ENCODE peak calls at places on chromosomes 16 and 17, in seven cellular contexts. N is GM12865, B is fibroblast of mammary gland, L is heart right ventricle, F is fibroblast of lung, X is Caco-2, V is ascending aorta. K is an unnamed sample.

GRCh38 chr16:65975049-65975708 is 391.3 kb upstream of the CDH5 start:
- DNase-seq in V (no peak), N (peak; percentile 67), F (peak; percentile 71), L (no peak), B (peak; percentile 86), X (no peak), K (peak; percentile 6)

GRCh38 chr16:47600376-47600775 is 139.2 kb downstream of the PHKB start:
- DNase-seq in N (no peak), X (no peak), F (no peak), V (no peak), L (no peak), B (no peak), K (no peak)

GRCh38 chr17:55564077-55564476 is 52.8 kb upstream of the SMIM36 start:
- DNase-seq in B (no peak), X (no peak), N (no peak), L (no peak), F (peak; percentile 56), V (no peak), K (no peak)

GRCh38 chr17:14331982-14332298 is 31.1 kb downstream of the HS3ST3B1 start:
- DNase-seq in B (no peak), X (no peak), L (no peak), F (no peak), N (no peak), V (no peak), K (no peak)

GRCh38 chr16:88974641-88975215 is 2.3 kb downstream of the CBFA2T3 start:
- DNase-seq in F (no peak), L (no peak), X (no peak), N (no peak), B (no peak), V (no peak), K (no peak)

GRCh38 chr17:409848-410673 is 57.5 kb upstream of the RPH3AL start:
- DNase-seq in V (peak; percentile 100), X (peak; percentile 99), N (peak; percentile 99), B (peak; percentile 99), F (peak; percentile 91), L (peak; percentile 99), K (peak; percentile 100)

GRCh38 chr16:48232459-48233040 is 11.6 kb upstream of the LONP2 start:
- DNase-seq in F (peak; percentile 11), B (peak; percentile 37), V (no peak), X (no peak), N (no peak), L (no peak), K (peak; percentile 28)

GRCh38 chr16:25854141-25854540 is 162.4 kb downstream of the HS3ST4 start:
- DNase-seq in L (no peak), F (no peak), B (no peak), N (no peak), X (no peak), V (no peak), K (no peak)

GRCh38 chr16:21190013-21190412 is 21.4 kb downstream of the ZP2 start:
- DNase-seq in F (no peak), N (no peak), V (no peak), X (no peak), L (no peak), B (no peak), K (no peak)

GRCh38 chr16:46688101-46688656 is 799 bp downstream of the VPS35 start:
- DNase-seq in V (no peak), F (peak; percentile 35), X (no peak), B (peak; percentile 28), L (peak; percentile 31), N (no peak), K (no peak)

GRCh38 chr17:28950017-28950751 is 1.1 kb downstream of the PHF12 start:
- DNase-seq in B (peak; percentile 40), L (peak; percentile 53), V (peak; percentile 76), F (peak; percentile 63), X (peak; percentile 70), N (peak; percentile 66), K (peak; percentile 79)

GRCh38 chr16:67278773-67279295 is 498 bp upstream of the PLEKHG4 start:
- DNase-seq in V (no peak), N (peak; percentile 42), B (peak; percentile 25), L (no peak), X (peak; percentile 63), F (no peak), K (peak; percentile 74)

GRCh38 chr16:56797861-56798260 is 67.1 kb upstream of the SLC12A3 start:
- DNase-seq in X (no peak), V (no peak), F (no peak), N (no peak), B (no peak), L (no peak), K (no peak)

GRCh38 chr17:80785477-80786178 is 206.0 kb upstream of the CHMP6 start:
- DNase-seq in X (no peak), V (peak; percentile 56), F (peak; percentile 26), N (no peak), L (no peak), B (no peak), K (peak; percentile 76)

GRCh38 chr16:53356478-53357207 is 77.6 kb upstream of the RBL2 start:
- DNase-seq in V (no peak), L (no peak), X (no peak), N (no peak), F (no peak), B (no peak), K (no peak)

GRCh38 chr17:32461853-32462617 is 17.7 kb downstream of the PSMD11 start:
- DNase-seq in L (peak; percentile 32), F (peak; percentile 51), N (peak; percentile 74), B (peak; percentile 68), V (no peak), X (peak; percentile 61), K (peak; percentile 85)

GRCh38 chr17:1143573-1143972 is 36.2 kb downstream of the ABR start:
- DNase-seq in X (no peak), F (peak; percentile 20), V (no peak), B (no peak), N (no peak), L (no peak), K (no peak)

DNA sequence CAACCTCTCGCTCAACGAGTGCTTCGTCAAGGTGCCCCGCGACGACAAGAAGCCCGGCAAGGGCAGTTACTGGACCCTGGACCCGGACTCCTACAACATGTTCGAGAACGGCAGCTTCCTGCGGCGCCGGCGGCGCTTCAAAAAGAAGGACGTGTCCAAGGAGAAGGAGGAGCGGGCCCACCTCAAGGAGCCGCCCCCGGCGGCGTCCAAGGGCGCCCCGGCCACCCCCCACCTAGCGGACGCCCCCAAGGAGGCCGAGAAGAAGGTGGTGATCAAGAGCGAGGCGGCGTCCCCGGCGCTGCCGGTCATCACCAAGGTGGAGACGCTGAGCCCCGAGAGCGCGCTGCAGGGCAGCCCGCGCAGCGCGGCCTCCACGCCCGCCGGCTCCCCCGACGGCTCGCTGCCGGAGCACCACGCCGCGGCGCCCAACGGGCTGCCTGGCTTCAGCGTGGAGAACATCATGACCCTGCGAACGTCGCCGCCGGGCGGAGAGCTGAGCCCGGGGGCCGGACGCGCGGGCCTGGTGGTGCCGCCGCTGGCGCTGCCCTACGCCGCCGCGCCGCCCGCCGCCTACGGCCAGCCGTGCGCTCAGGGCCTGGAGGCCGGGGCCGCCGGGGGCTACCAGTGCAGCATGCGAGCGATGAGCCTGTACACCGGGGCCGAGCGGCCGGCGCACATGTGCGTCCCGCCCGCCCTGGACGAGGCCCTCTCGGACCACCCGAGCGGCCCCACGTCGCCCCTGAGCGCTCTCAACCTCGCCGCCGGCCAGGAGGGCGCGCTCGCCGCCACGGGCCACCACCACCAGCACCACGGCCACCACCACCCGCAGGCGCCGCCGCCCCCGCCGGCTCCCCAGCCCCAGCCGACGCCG is 1.3 kb downstream of the FOXC2 start:
- DNase-seq in V (peak; percentile 64), F (peak; percentile 71), N (no peak), X (no peak), L (no peak), B (no peak), K (no peak)
- TF ChIP-seq CTCF in V (no peak), F (no peak), N (no peak), X (no peak), L (peak; percentile 22), B (no peak), K (no peak)

GRCh38 chr16:82792704-82793103 is 165.9 kb downstream of the CDH13 start:
- DNase-seq in L (no peak), B (no peak), F (no peak), N (no peak), X (no peak), V (no peak), K (no peak)

GRCh38 chr16:82793550-82794244 is 166.9 kb downstream of the CDH13 start:
- DNase-seq in B (peak; percentile 3), V (no peak), F (no peak), L (no peak), N (no peak), X (no peak), K (no peak)

GRCh38 chr16:82801361-82801760 is 174.6 kb downstream of the CDH13 start:
- DNase-seq in X (no peak), L (no peak), F (peak; percentile 72), V (no peak), N (peak; percentile 59), B (peak; percentile 82), K (peak; percentile 11)

DNA sequence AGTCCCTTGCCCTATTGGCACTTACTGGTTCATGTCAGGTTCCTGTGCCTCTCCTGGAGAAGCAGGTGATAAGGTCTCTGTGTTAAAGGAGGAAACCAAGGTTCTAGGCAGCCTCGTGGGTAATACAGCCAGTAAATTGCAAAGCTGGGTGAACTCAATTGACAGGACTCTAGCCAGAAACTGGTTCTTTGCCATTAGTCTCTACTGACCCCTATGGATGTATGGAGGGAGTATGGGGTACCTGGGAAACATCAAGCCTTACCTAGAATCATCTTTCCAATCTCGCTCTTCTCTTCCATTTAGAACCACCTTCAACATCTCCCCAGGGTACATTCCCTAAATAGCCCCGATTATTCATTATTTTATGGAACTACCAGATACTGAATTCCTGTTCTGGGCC is 169.3 kb downstream of the CDH13 start:
- DNase-seq in B (no peak), F (no peak), N (no peak), V (no peak), X (no peak), L (no peak), K (no peak)
- TF ChIP-seq CTCF in B (no peak), F (no peak), N (no peak), V (no peak), X (no peak), L (peak; percentile 41), K (no peak)

GRCh38 chr17:40060887-40061480 is 1.8 kb upstream of the THRA start:
- DNase-seq in F (no peak), V (no peak), B (no peak), X (no peak), L (peak; percentile 3), N (no peak), K (no peak)

GRCh38 chr17:40063034-40063765 is 435 bp downstream of the THRA start:
- DNase-seq in L (no peak), N (peak; percentile 41), X (no peak), F (no peak), V (no peak), B (no peak), K (peak; percentile 38)

GRCh38 chr17:40061532-40062038 is 1.2 kb upstream of the THRA start:
- DNase-seq in V (no peak), X (no peak), L (peak; percentile 3), F (no peak), N (no peak), B (no peak), K (no peak)

GRCh38 chr17:40063915-40064531 is 1.3 kb downstream of the THRA start:
- DNase-seq in F (no peak), N (no peak), V (no peak), B (no peak), L (no peak), X (no peak), K (peak; percentile 47)

GRCh38 chr17:40062347-40063033 is at the start of gene THRA:
- DNase-seq in N (peak; percentile 56), F (no peak), X (no peak), B (no peak), L (peak; percentile 76), V (peak; percentile 83), K (peak; percentile 70)
- TF ChIP-seq CTCF in N (peak; percentile 15), F (no peak), X (no peak), B (no peak), L (peak; percentile 11), V (no peak), K (no peak)

GRCh38 chr16:50245417-50246298 is 20.7 kb upstream of the ADCY7 start:
- DNase-seq in N (peak; percentile 61), L (no peak), F (peak; percentile 66), B (peak; percentile 89), V (peak; percentile 81), X (peak; percentile 90), K (peak; percentile 92)
- TF ChIP-seq CTCF in N (peak; percentile 35), L (peak; percentile 43), F (no peak), B (no peak), V (peak; percentile 19), X (peak; percentile 38), K (peak; percentile 36)

K was measured in activated CD8-positive, alpha-beta T cell treated with anti-CD3 and anti-CD28 coated beads for 36 hours.